ENCODE peak calls at places on chromosomes 2 and 18, in five cellular contexts. One of them, this sample, is unnamed.
A peak's percentile ranks its signal among the peaks of the same experiment; 100 is the strongest.

GRCh38 chr2:195531754-195532153 is 125.3 kb upstream of the SLC39A10 start:
- DNase-seq in NCI-H146: no peak
- DNase-seq in CD8-positive, alpha-beta memory T cell: no peak
- DNase-seq in substantia nigra: no peak
- DNase-seq in stimulated activated CD4-positive, alpha-beta T cell treated with anti-CD3 and anti-CD28 coated beads, Interleukin-12 subunit alpha, Interleukin-12 subunit beta, amount 100 ng/mL, for 4 hours: no peak
- DNase-seq in this sample: no peak

GRCh38 chr2:42812899-42813479 is 20.6 kb upstream of the HAAO start:
- DNase-seq in NCI-H146: peak; percentile 19
- DNase-seq in CD8-positive, alpha-beta memory T cell: no peak
- DNase-seq in substantia nigra: no peak
- DNase-seq in stimulated activated CD4-positive, alpha-beta T cell treated with anti-CD3 and anti-CD28 coated beads, Interleukin-12 subunit alpha, Interleukin-12 subunit beta, amount 100 ng/mL, for 4 hours: no peak
- DNase-seq in this sample: no peak

GRCh38 chr2:25215948-25216679 is 47.7 kb upstream of the POMC start:
- DNase-seq in stimulated activated CD4-positive, alpha-beta T cell treated with anti-CD3 and anti-CD28 coated beads, Interleukin-12 subunit alpha, Interleukin-12 subunit beta, amount 100 ng/mL, for 4 hours: peak; percentile 87
- DNase-seq in CD8-positive, alpha-beta memory T cell: peak; percentile 87
- DNase-seq in NCI-H146: peak; percentile 49
- DNase-seq in substantia nigra: peak; percentile 32
- DNase-seq in this sample: peak; percentile 82

GRCh38 chr2:62016957-62017356 is 111.5 kb downstream of the COMMD1 start:
- DNase-seq in CD8-positive, alpha-beta memory T cell: no peak
- DNase-seq in stimulated activated CD4-positive, alpha-beta T cell treated with anti-CD3 and anti-CD28 coated beads, Interleukin-12 subunit alpha, Interleukin-12 subunit beta, amount 100 ng/mL, for 4 hours: no peak
- DNase-seq in NCI-H146: no peak
- DNase-seq in substantia nigra: no peak
- DNase-seq in this sample: no peak

GRCh38 chr2:96970910-96971309 is 15.5 kb downstream of the FAM178B start:
- DNase-seq in NCI-H146: peak; percentile 44
- DNase-seq in substantia nigra: no peak
- DNase-seq in stimulated activated CD4-positive, alpha-beta T cell treated with anti-CD3 and anti-CD28 coated beads, Interleukin-12 subunit alpha, Interleukin-12 subunit beta, amount 100 ng/mL, for 4 hours: no peak
- DNase-seq in CD8-positive, alpha-beta memory T cell: no peak
- DNase-seq in this sample: no peak

GRCh38 chr2:224008702-224009261 is 30.3 kb downstream of the SERPINE2 start:
- DNase-seq in stimulated activated CD4-positive, alpha-beta T cell treated with anti-CD3 and anti-CD28 coated beads, Interleukin-12 subunit alpha, Interleukin-12 subunit beta, amount 100 ng/mL, for 4 hours: no peak
- DNase-seq in CD8-positive, alpha-beta memory T cell: no peak
- DNase-seq in NCI-H146: no peak
- DNase-seq in substantia nigra: no peak
- DNase-seq in this sample: no peak

GRCh38 chr2:157471078-157471477 is 27.2 kb upstream of the CYTIP start:
- DNase-seq in NCI-H146: no peak
- DNase-seq in CD8-positive, alpha-beta memory T cell: no peak
- DNase-seq in substantia nigra: no peak
- DNase-seq in stimulated activated CD4-positive, alpha-beta T cell treated with anti-CD3 and anti-CD28 coated beads, Interleukin-12 subunit alpha, Interleukin-12 subunit beta, amount 100 ng/mL, for 4 hours: no peak
- DNase-seq in this sample: no peak

GRCh38 chr2:201639205-201639604 is 4.1 kb downstream of the TMEM237 start:
- DNase-seq in stimulated activated CD4-positive, alpha-beta T cell treated with anti-CD3 and anti-CD28 coated beads, Interleukin-12 subunit alpha, Interleukin-12 subunit beta, amount 100 ng/mL, for 4 hours: no peak
- DNase-seq in NCI-H146: no peak
- DNase-seq in CD8-positive, alpha-beta memory T cell: no peak
- DNase-seq in substantia nigra: no peak
- DNase-seq in this sample: no peak

GRCh38 chr2:27078267-27079194 is at the start of gene EMILIN1:
- DNase-seq in substantia nigra: peak; percentile 21
- DNase-seq in stimulated activated CD4-positive, alpha-beta T cell treated with anti-CD3 and anti-CD28 coated beads, Interleukin-12 subunit alpha, Interleukin-12 subunit beta, amount 100 ng/mL, for 4 hours: no peak
- DNase-seq in NCI-H146: no peak
- DNase-seq in CD8-positive, alpha-beta memory T cell: no peak
- DNase-seq in this sample: no peak

GRCh38 chr2:117771969-117772630 is 42.4 kb upstream of the DDX18 start:
- DNase-seq in substantia nigra: no peak
- DNase-seq in CD8-positive, alpha-beta memory T cell: no peak
- DNase-seq in stimulated activated CD4-positive, alpha-beta T cell treated with anti-CD3 and anti-CD28 coated beads, Interleukin-12 subunit alpha, Interleukin-12 subunit beta, amount 100 ng/mL, for 4 hours: no peak
- DNase-seq in NCI-H146: no peak
- DNase-seq in this sample: no peak

GRCh38 chr2:75389271-75389670 is 171.5 kb downstream of the EVA1A start:
- DNase-seq in CD8-positive, alpha-beta memory T cell: no peak
- DNase-seq in NCI-H146: no peak
- DNase-seq in substantia nigra: no peak
- DNase-seq in stimulated activated CD4-positive, alpha-beta T cell treated with anti-CD3 and anti-CD28 coated beads, Interleukin-12 subunit alpha, Interleukin-12 subunit beta, amount 100 ng/mL, for 4 hours: no peak
- DNase-seq in this sample: no peak

GRCh38 chr2:14907014-14907612 is 274.6 kb downstream of the LRATD1 start:
- DNase-seq in CD8-positive, alpha-beta memory T cell: no peak
- DNase-seq in substantia nigra: no peak
- DNase-seq in stimulated activated CD4-positive, alpha-beta T cell treated with anti-CD3 and anti-CD28 coated beads, Interleukin-12 subunit alpha, Interleukin-12 subunit beta, amount 100 ng/mL, for 4 hours: no peak
- DNase-seq in NCI-H146: peak; percentile 57
- DNase-seq in this sample: no peak

GRCh38 chr2:239720411-239721365 is 304.5 kb downstream of the NDUFA10 start:
- DNase-seq in NCI-H146: no peak
- DNase-seq in stimulated activated CD4-positive, alpha-beta T cell treated with anti-CD3 and anti-CD28 coated beads, Interleukin-12 subunit alpha, Interleukin-12 subunit beta, amount 100 ng/mL, for 4 hours: no peak
- DNase-seq in CD8-positive, alpha-beta memory T cell: no peak
- DNase-seq in substantia nigra: no peak
- DNase-seq in this sample: no peak

GRCh38 chr2:21019678-21020021 is 24.2 kb downstream of the APOB start:
- DNase-seq in NCI-H146: no peak
- DNase-seq in CD8-positive, alpha-beta memory T cell: no peak
- DNase-seq in stimulated activated CD4-positive, alpha-beta T cell treated with anti-CD3 and anti-CD28 coated beads, Interleukin-12 subunit alpha, Interleukin-12 subunit beta, amount 100 ng/mL, for 4 hours: no peak
- DNase-seq in substantia nigra: no peak
- DNase-seq in this sample: no peak

GRCh38 chr2:200585730-200586643 is at the start of gene AOX1:
- DNase-seq in stimulated activated CD4-positive, alpha-beta T cell treated with anti-CD3 and anti-CD28 coated beads, Interleukin-12 subunit alpha, Interleukin-12 subunit beta, amount 100 ng/mL, for 4 hours: peak; percentile 18
- DNase-seq in NCI-H146: no peak
- DNase-seq in CD8-positive, alpha-beta memory T cell: peak; percentile 28
- DNase-seq in substantia nigra: peak; percentile 4
- DNase-seq in this sample: peak; percentile 12

GRCh38 chr2:162232611-162233115 is 10.6 kb downstream of the FAP start:
- DNase-seq in CD8-positive, alpha-beta memory T cell: no peak
- DNase-seq in substantia nigra: no peak
- DNase-seq in NCI-H146: no peak
- DNase-seq in stimulated activated CD4-positive, alpha-beta T cell treated with anti-CD3 and anti-CD28 coated beads, Interleukin-12 subunit alpha, Interleukin-12 subunit beta, amount 100 ng/mL, for 4 hours: no peak
- DNase-seq in this sample: no peak

GRCh38 chr2:64291181-64291580 is 147.0 kb upstream of the PELI1 start:
- DNase-seq in NCI-H146: no peak
- DNase-seq in substantia nigra: no peak
- DNase-seq in CD8-positive, alpha-beta memory T cell: no peak
- DNase-seq in stimulated activated CD4-positive, alpha-beta T cell treated with anti-CD3 and anti-CD28 coated beads, Interleukin-12 subunit alpha, Interleukin-12 subunit beta, amount 100 ng/mL, for 4 hours: no peak
- DNase-seq in this sample: no peak

GRCh38 chr2:149129433-149129832 is 90.9 kb downstream of the LYPD6B start:
- DNase-seq in CD8-positive, alpha-beta memory T cell: no peak
- DNase-seq in NCI-H146: no peak
- DNase-seq in stimulated activated CD4-positive, alpha-beta T cell treated with anti-CD3 and anti-CD28 coated beads, Interleukin-12 subunit alpha, Interleukin-12 subunit beta, amount 100 ng/mL, for 4 hours: no peak
- DNase-seq in substantia nigra: no peak
- DNase-seq in this sample: no peak

GRCh38 chr2:101367508-101367907 is 19.8 kb downstream of the CREG2 start:
- DNase-seq in stimulated activated CD4-positive, alpha-beta T cell treated with anti-CD3 and anti-CD28 coated beads, Interleukin-12 subunit alpha, Interleukin-12 subunit beta, amount 100 ng/mL, for 4 hours: no peak
- DNase-seq in substantia nigra: no peak
- DNase-seq in CD8-positive, alpha-beta memory T cell: no peak
- DNase-seq in NCI-H146: no peak
- DNase-seq in this sample: no peak

GRCh38 chr2:37819228-37819627 is 105.9 kb upstream of the RMDN2 start:
- DNase-seq in NCI-H146: no peak
- DNase-seq in CD8-positive, alpha-beta memory T cell: no peak
- DNase-seq in substantia nigra: no peak
- DNase-seq in stimulated activated CD4-positive, alpha-beta T cell treated with anti-CD3 and anti-CD28 coated beads, Interleukin-12 subunit alpha, Interleukin-12 subunit beta, amount 100 ng/mL, for 4 hours: no peak
- DNase-seq in this sample: no peak

GRCh38 chr18:29060349-29060748 is 883.4 kb upstream of the CDH2 start:
- DNase-seq in substantia nigra: no peak
- DNase-seq in CD8-positive, alpha-beta memory T cell: no peak
- DNase-seq in stimulated activated CD4-positive, alpha-beta T cell treated with anti-CD3 and anti-CD28 coated beads, Interleukin-12 subunit alpha, Interleukin-12 subunit beta, amount 100 ng/mL, for 4 hours: no peak
- DNase-seq in NCI-H146: no peak
- DNase-seq in this sample: no peak

GRCh38 chr2:144832048-144832447 is 312.1 kb upstream of the ZEB2 start:
- DNase-seq in CD8-positive, alpha-beta memory T cell: no peak
- DNase-seq in stimulated activated CD4-positive, alpha-beta T cell treated with anti-CD3 and anti-CD28 coated beads, Interleukin-12 subunit alpha, Interleukin-12 subunit beta, amount 100 ng/mL, for 4 hours: no peak
- DNase-seq in NCI-H146: no peak
- DNase-seq in substantia nigra: no peak
- DNase-seq in this sample: no peak

GRCh38 chr18:43578636-43579203 is 301.4 kb upstream of the SYT4 start:
- DNase-seq in CD8-positive, alpha-beta memory T cell: no peak
- DNase-seq in substantia nigra: no peak
- DNase-seq in stimulated activated CD4-positive, alpha-beta T cell treated with anti-CD3 and anti-CD28 coated beads, Interleukin-12 subunit alpha, Interleukin-12 subunit beta, amount 100 ng/mL, for 4 hours: no peak
- DNase-seq in NCI-H146: peak; percentile 93
- DNase-seq in this sample: no peak

GRCh38 chr2:27212626-27213471 is 781 bp upstream of the SLC5A6 start:
- DNase-seq in substantia nigra: peak; percentile 28
- DNase-seq in stimulated activated CD4-positive, alpha-beta T cell treated with anti-CD3 and anti-CD28 coated beads, Interleukin-12 subunit alpha, Interleukin-12 subunit beta, amount 100 ng/mL, for 4 hours: no peak
- DNase-seq in NCI-H146: peak; percentile 37
- DNase-seq in CD8-positive, alpha-beta memory T cell: peak; percentile 84
- DNase-seq in this sample: no peak

GRCh38 chr2:8465560-8465959 is 216.3 kb upstream of the ID2 start:
- DNase-seq in CD8-positive, alpha-beta memory T cell: no peak
- DNase-seq in substantia nigra: no peak
- DNase-seq in stimulated activated CD4-positive, alpha-beta T cell treated with anti-CD3 and anti-CD28 coated beads, Interleukin-12 subunit alpha, Interleukin-12 subunit beta, amount 100 ng/mL, for 4 hours: no peak
- DNase-seq in NCI-H146: no peak
- DNase-seq in this sample: no peak

GRCh38 chr18:68147728-68148127 is 567.2 kb downstream of the TMX3 start:
- DNase-seq in substantia nigra: no peak
- DNase-seq in CD8-positive, alpha-beta memory T cell: no peak
- DNase-seq in stimulated activated CD4-positive, alpha-beta T cell treated with anti-CD3 and anti-CD28 coated beads, Interleukin-12 subunit alpha, Interleukin-12 subunit beta, amount 100 ng/mL, for 4 hours: no peak
- DNase-seq in NCI-H146: no peak
- DNase-seq in this sample: no peak

GRCh38 chr2:118539290-118539689 is 308.2 kb downstream of the EN1 start:
- DNase-seq in stimulated activated CD4-positive, alpha-beta T cell treated with anti-CD3 and anti-CD28 coated beads, Interleukin-12 subunit alpha, Interleukin-12 subunit beta, amount 100 ng/mL, for 4 hours: no peak
- DNase-seq in CD8-positive, alpha-beta memory T cell: no peak
- DNase-seq in substantia nigra: no peak
- DNase-seq in NCI-H146: no peak
- DNase-seq in this sample: no peak

GRCh38 chr2:203815541-203815898 is 52.1 kb upstream of the CTLA4 start:
- DNase-seq in substantia nigra: no peak
- DNase-seq in NCI-H146: no peak
- DNase-seq in stimulated activated CD4-positive, alpha-beta T cell treated with anti-CD3 and anti-CD28 coated beads, Interleukin-12 subunit alpha, Interleukin-12 subunit beta, amount 100 ng/mL, for 4 hours: no peak
- DNase-seq in CD8-positive, alpha-beta memory T cell: no peak
- DNase-seq in this sample: no peak

GRCh38 chr2:54880428-54880827 is 157.0 kb downstream of the EML6 start:
- DNase-seq in stimulated activated CD4-positive, alpha-beta T cell treated with anti-CD3 and anti-CD28 coated beads, Interleukin-12 subunit alpha, Interleukin-12 subunit beta, amount 100 ng/mL, for 4 hours: no peak
- DNase-seq in NCI-H146: no peak
- DNase-seq in CD8-positive, alpha-beta memory T cell: no peak
- DNase-seq in substantia nigra: no peak
- DNase-seq in this sample: no peak

GRCh38 chr2:75959724-75960123 is 249.0 kb upstream of the GCFC2 start:
- DNase-seq in substantia nigra: no peak
- DNase-seq in CD8-positive, alpha-beta memory T cell: no peak
- DNase-seq in NCI-H146: no peak
- DNase-seq in stimulated activated CD4-positive, alpha-beta T cell treated with anti-CD3 and anti-CD28 coated beads, Interleukin-12 subunit alpha, Interleukin-12 subunit beta, amount 100 ng/mL, for 4 hours: no peak
- DNase-seq in this sample: no peak

GRCh38 chr2:232658217-232658785 is 24.9 kb downstream of the EFHD1 start:
- DNase-seq in NCI-H146: no peak
- DNase-seq in substantia nigra: no peak
- DNase-seq in CD8-positive, alpha-beta memory T cell: no peak
- DNase-seq in stimulated activated CD4-positive, alpha-beta T cell treated with anti-CD3 and anti-CD28 coated beads, Interleukin-12 subunit alpha, Interleukin-12 subunit beta, amount 100 ng/mL, for 4 hours: no peak
- DNase-seq in this sample: no peak

GRCh38 chr2:229456091-229456490 is 185.0 kb upstream of the PID1 start:
- DNase-seq in substantia nigra: no peak
- DNase-seq in NCI-H146: no peak
- DNase-seq in stimulated activated CD4-positive, alpha-beta T cell treated with anti-CD3 and anti-CD28 coated beads, Interleukin-12 subunit alpha, Interleukin-12 subunit beta, amount 100 ng/mL, for 4 hours: no peak
- DNase-seq in CD8-positive, alpha-beta memory T cell: no peak
- DNase-seq in this sample: no peak

GRCh38 chr2:240420206-240420899 is 15.1 kb upstream of the GPC1 start:
- DNase-seq in NCI-H146: no peak
- DNase-seq in stimulated activated CD4-positive, alpha-beta T cell treated with anti-CD3 and anti-CD28 coated beads, Interleukin-12 subunit alpha, Interleukin-12 subunit beta, amount 100 ng/mL, for 4 hours: no peak
- DNase-seq in CD8-positive, alpha-beta memory T cell: no peak
- DNase-seq in substantia nigra: no peak
- DNase-seq in this sample: no peak

GRCh38 chr2:42903821-42904575 is 111.6 kb upstream of the HAAO start:
- DNase-seq in CD8-positive, alpha-beta memory T cell: no peak
- DNase-seq in stimulated activated CD4-positive, alpha-beta T cell treated with anti-CD3 and anti-CD28 coated beads, Interleukin-12 subunit alpha, Interleukin-12 subunit beta, amount 100 ng/mL, for 4 hours: no peak
- DNase-seq in substantia nigra: no peak
- DNase-seq in NCI-H146: peak; percentile 96
- DNase-seq in this sample: no peak

GRCh38 chr2:47373747-47374146 is 29.2 kb upstream of the MSH2 start:
- DNase-seq in substantia nigra: peak; percentile 6
- DNase-seq in stimulated activated CD4-positive, alpha-beta T cell treated with anti-CD3 and anti-CD28 coated beads, Interleukin-12 subunit alpha, Interleukin-12 subunit beta, amount 100 ng/mL, for 4 hours: no peak
- DNase-seq in CD8-positive, alpha-beta memory T cell: no peak
- DNase-seq in NCI-H146: peak; percentile 39
- DNase-seq in this sample: no peak

GRCh38 chr18:9869713-9870430 is 15.9 kb upstream of the TXNDC2 start:
- DNase-seq in stimulated activated CD4-positive, alpha-beta T cell treated with anti-CD3 and anti-CD28 coated beads, Interleukin-12 subunit alpha, Interleukin-12 subunit beta, amount 100 ng/mL, for 4 hours: no peak
- DNase-seq in substantia nigra: no peak
- DNase-seq in CD8-positive, alpha-beta memory T cell: no peak
- DNase-seq in NCI-H146: no peak
- DNase-seq in this sample: no peak

GRCh38 chr2:176432439-176432838 is 163.2 kb downstream of the MTX2 start:
- DNase-seq in substantia nigra: no peak
- DNase-seq in NCI-H146: no peak
- DNase-seq in CD8-positive, alpha-beta memory T cell: no peak
- DNase-seq in stimulated activated CD4-positive, alpha-beta T cell treated with anti-CD3 and anti-CD28 coated beads, Interleukin-12 subunit alpha, Interleukin-12 subunit beta, amount 100 ng/mL, for 4 hours: no peak
- DNase-seq in this sample: no peak

GRCh38 chr2:132503621-132504200 is 87.1 kb downstream of the GPR39 start:
- DNase-seq in NCI-H146: no peak
- DNase-seq in CD8-positive, alpha-beta memory T cell: no peak
- DNase-seq in stimulated activated CD4-positive, alpha-beta T cell treated with anti-CD3 and anti-CD28 coated beads, Interleukin-12 subunit alpha, Interleukin-12 subunit beta, amount 100 ng/mL, for 4 hours: no peak
- DNase-seq in substantia nigra: no peak
- DNase-seq in this sample: no peak